ENCODE peak calls at places on chromosomes 2 and 18, in ten cellular contexts. R, A, N, K, S, X, W, P, V and Q are unnamed samples.

GRCh38 chr2:215548714-215549113 is 112.8 kb upstream of the FN1 start:
- DNase-seq in V (no peak), W (no peak), K (peak), N (no peak), P (no peak), X (no peak), R (peak), S (peak), A (no peak), Q (no peak)

GRCh38 chr2:213065583-213066444 is 85.6 kb downstream of the IKZF2 start:
- DNase-seq in A (peak), S (peak), W (peak), R (peak), N (peak), X (peak), V (peak), P (peak), K (no peak), Q (peak)

GRCh38 chr2:236675526-236675925 is 105.9 kb downstream of the ACKR3 start:
- DNase-seq in N (no peak), K (no peak), R (no peak), X (no peak), W (no peak), A (no peak), V (no peak), S (no peak), P (no peak), Q (no peak)

GRCh38 chr2:20524412-20525040 is 77.7 kb downstream of the RHOB start:
- DNase-seq in W (peak), S (peak), R (no peak), V (peak), A (no peak), K (no peak), P (no peak), N (no peak), X (no peak), Q (peak)

GRCh38 chr2:227761734-227762476 is 16.2 kb downstream of the SCYGR8 start:
- DNase-seq in W (no peak), P (no peak), X (no peak), V (no peak), K (no peak), S (no peak), A (no peak), R (no peak), N (no peak), Q (no peak)

GRCh38 chr2:44100351-44100750 is 68.3 kb upstream of the PPM1B start:
- DNase-seq in X (peak), S (peak), N (no peak), K (peak), R (peak), W (peak), V (peak), P (no peak), A (no peak), Q (no peak)

GRCh38 chr2:204730588-204730987 is 185.3 kb downstream of the PARD3B start:
- DNase-seq in R (no peak), N (no peak), S (no peak), K (no peak), X (no peak), A (no peak), P (no peak), V (no peak), W (no peak), Q (no peak)

GRCh38 chr2:24875272-24875671 is 44.8 kb downstream of the ADCY3 start:
- DNase-seq in S (no peak), V (no peak), R (no peak), W (no peak), P (no peak), A (no peak), X (no peak), N (no peak), K (no peak), Q (no peak)

GRCh38 chr2:185463481-185463880 is 275.1 kb upstream of the FSIP2 start:
- DNase-seq in A (no peak), R (no peak), K (no peak), N (no peak), X (no peak), P (no peak), W (no peak), V (no peak), S (no peak), Q (no peak)

GRCh38 chr2:52810460-52810859 is 957.1 kb upstream of the CHAC2 start:
- DNase-seq in N (no peak), A (peak), X (no peak), W (no peak), S (peak), R (peak), V (peak), P (peak), K (peak), Q (no peak)

GRCh38 chr2:174004900-174005605 is 39.9 kb upstream of the SP3 start:
- DNase-seq in X (no peak), V (no peak), P (no peak), N (no peak), A (no peak), K (peak), S (peak), W (peak), R (peak), Q (no peak)

GRCh38 chr2:48221846-48222516 is 308.0 kb upstream of the STON1 start:
- DNase-seq in K (peak), W (no peak), X (no peak), N (no peak), V (no peak), R (no peak), S (peak), A (no peak), P (no peak), Q (no peak)

GRCh38 chr2:218216336-218216673 is 684 bp upstream of the ARPC2 start:
- DNase-seq in K (no peak), X (no peak), S (no peak), V (no peak), N (no peak), P (peak), A (no peak), W (peak), R (no peak), Q (no peak)

GRCh38 chr18:59477849-59478248 is 118.8 kb upstream of the LMAN1 start:
- DNase-seq in W (no peak), X (no peak), R (no peak), V (no peak), A (no peak), N (no peak), P (no peak), S (no peak), K (no peak), Q (no peak)

GRCh38 chr2:221156335-221156734 is 415.8 kb downstream of the EPHA4 start:
- DNase-seq in V (peak), X (no peak), A (no peak), P (peak), R (no peak), N (no peak), K (no peak), S (no peak), W (no peak), Q (no peak)

GRCh38 chr18:76943542-76944339 is 121.4 kb downstream of the ZNF236 start:
- DNase-seq in S (peak), A (no peak), W (no peak), K (no peak), P (no peak), N (no peak), R (peak), X (peak), V (peak), Q (no peak)

GRCh38 chr2:20560891-20561702 is 89.8 kb downstream of the HS1BP3 start:
- DNase-seq in K (no peak), R (no peak), N (no peak), V (no peak), S (peak), W (no peak), P (no peak), X (no peak), A (no peak), Q (no peak)

GRCh38 chr2:118723394-118723793 is 124.1 kb downstream of the EN1 start:
- DNase-seq in X (no peak), A (no peak), N (no peak), V (no peak), K (peak), R (no peak), S (no peak), P (no peak), W (no peak), Q (no peak)

GRCh38 chr2:44124502-44124901 is 44.2 kb upstream of the PPM1B start:
- DNase-seq in R (no peak), P (no peak), A (no peak), W (no peak), N (no peak), S (no peak), X (no peak), V (no peak), K (no peak), Q (no peak)

GRCh38 chr18:43485565-43485964 is 208.3 kb upstream of the SYT4 start:
- DNase-seq in W (no peak), S (no peak), R (no peak), N (no peak), X (no peak), A (no peak), P (no peak), K (no peak), V (no peak), Q (no peak)

GRCh38 chr2:168336786-168337388 is 89.5 kb upstream of the STK39 start:
- DNase-seq in R (peak), X (peak), V (no peak), K (peak), P (peak), N (peak), W (no peak), S (peak), A (peak), Q (peak)

GRCh38 chr2:104468846-104469245 is 385.1 kb upstream of the POU3F3 start:
- DNase-seq in V (no peak), A (no peak), X (no peak), K (no peak), S (no peak), R (no peak), P (no peak), N (no peak), W (no peak), Q (no peak)

GRCh38 chr2:69509011-69509749 is 71.9 kb upstream of the NFU1 start:
- DNase-seq in R (no peak), N (no peak), X (peak), P (no peak), A (no peak), S (peak), V (no peak), W (peak), K (no peak), Q (no peak)

GRCh38 chr2:217316743-217317142 is 456.9 kb upstream of the TNP1 start:
- DNase-seq in W (no peak), V (peak), A (no peak), P (no peak), S (no peak), R (peak), N (no peak), X (peak), K (peak), Q (no peak)

GRCh38 chr2:200252661-200253067 is 53.8 kb upstream of the SPATS2L start:
- DNase-seq in K (peak), S (peak), N (no peak), A (no peak), R (peak), X (no peak), W (no peak), V (no peak), P (no peak), Q (no peak)

GRCh38 chr2:41222593-41222992 is 770.7 kb upstream of the SLC8A1 start:
- DNase-seq in X (no peak), W (no peak), V (no peak), P (no peak), N (no peak), R (no peak), S (no peak), K (no peak), A (no peak), Q (peak)

GRCh38 chr18:43396266-43396665 is 119.0 kb upstream of the SYT4 start:
- DNase-seq in S (peak), K (peak), P (peak), X (no peak), A (peak), V (peak), W (no peak), N (no peak), R (peak), Q (no peak)

GRCh38 chr2:38187416-38188127 is 111.6 kb upstream of the CYP1B1 start:
- DNase-seq in R (peak), P (no peak), N (peak), A (no peak), V (no peak), S (peak), W (peak), K (peak), X (no peak), Q (no peak)

GRCh38 chr2:179862898-179863458 is 1.6 kb upstream of the ZNF385B start:
- DNase-seq in P (no peak), K (no peak), V (no peak), N (no peak), S (no peak), W (no peak), X (no peak), R (no peak), A (no peak), Q (no peak)

GRCh38 chr2:179860255-179861026 is 971 bp downstream of the ZNF385B start:
- DNase-seq in X (no peak), W (no peak), R (no peak), S (peak), A (no peak), N (peak), V (no peak), P (peak), K (no peak), Q (no peak)

GRCh38 chr2:179861027-179861776 is at the start of gene ZNF385B:
- DNase-seq in A (peak), N (peak), X (no peak), V (peak), P (peak), R (peak), K (peak), S (peak), W (no peak), Q (no peak)

GRCh38 chr2:179859523-179859922 is 1.9 kb downstream of the ZNF385B start:
- DNase-seq in X (no peak), P (no peak), K (no peak), R (no peak), N (no peak), W (no peak), S (no peak), A (no peak), V (no peak), Q (no peak)

DNA sequence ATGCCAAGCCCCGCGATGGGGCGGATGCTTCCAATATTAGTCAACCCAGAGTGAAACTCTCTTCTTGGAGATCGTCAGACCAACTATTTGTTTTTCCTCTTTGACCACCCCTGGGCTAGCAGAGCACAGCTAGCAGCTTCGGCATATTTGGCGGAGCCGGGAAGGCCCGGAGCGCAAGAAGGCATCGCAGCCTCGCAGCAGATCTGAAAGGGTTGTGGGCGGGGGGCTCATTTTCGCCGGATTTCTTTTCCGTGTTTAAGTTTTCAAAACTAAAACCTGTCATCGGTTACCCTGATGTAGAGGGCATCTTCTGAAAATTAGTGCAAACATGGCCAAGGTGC is 335 bp upstream of the ZNF385B start:
- DNase-seq in N (no peak), P (peak), A (peak), W (no peak), K (peak), X (no peak), S (peak), V (no peak), R (peak), Q (no peak)
- H3K4me3 ChIP-seq in N (peak), P (peak), A (peak), W (peak), K (peak), X (no peak), S (peak), V (peak), R (peak), Q (no peak)

DNA sequence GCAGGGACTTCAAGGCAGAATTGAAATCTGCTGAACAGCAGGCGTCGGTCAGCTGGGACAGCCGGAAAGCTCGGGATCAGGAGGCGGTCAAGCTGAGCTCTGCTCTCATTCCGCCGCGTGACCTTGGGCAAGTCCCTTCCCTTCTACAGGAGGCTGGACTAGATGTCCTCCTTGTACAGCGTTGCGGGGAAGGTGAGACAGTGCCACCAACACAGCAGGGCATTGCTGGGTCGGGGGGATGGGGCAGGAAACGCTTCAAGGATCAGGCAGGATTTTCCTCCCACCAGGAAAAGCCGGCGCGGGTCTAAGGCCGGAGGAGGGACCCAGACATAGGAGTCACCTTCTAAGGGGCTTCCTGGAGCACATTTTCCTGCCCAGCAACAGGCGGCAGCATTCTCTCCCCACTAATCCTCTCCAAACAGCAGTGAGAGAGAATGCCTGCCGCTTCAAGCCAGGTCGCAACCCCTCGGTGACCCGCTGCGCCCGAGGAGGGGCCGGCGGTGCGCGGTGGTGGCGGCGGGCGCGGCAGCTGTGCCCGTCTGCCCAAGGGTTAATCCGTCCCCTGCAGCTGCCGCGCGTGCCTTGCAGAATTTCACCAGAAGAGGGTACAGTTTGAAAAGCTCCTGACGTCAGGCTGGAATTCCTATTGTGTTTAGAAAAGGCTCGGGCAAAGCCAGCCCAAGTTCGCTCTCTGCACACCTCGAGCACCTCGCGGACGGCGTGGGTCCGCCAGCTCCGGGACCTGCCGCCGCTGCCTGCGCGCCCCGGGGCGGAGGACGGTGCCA is at the start of gene KCNF1:
- DNase-seq in P (peak), R (peak), X (no peak), K (peak), S (peak), W (no peak), A (peak), N (no peak), V (peak), Q (peak)
- TF ChIP-seq CTCF in P (peak), R (peak), X (no peak), K (peak), S (no peak), W (peak), A (peak), N (peak), V (peak), Q (peak)

GRCh38 chr2:39587641-39588040 is 78.1 kb upstream of the TMEM178A start:
- DNase-seq in R (no peak), S (no peak), K (no peak), W (no peak), N (no peak), A (no peak), X (no peak), V (no peak), P (no peak), Q (no peak)
- H3K4me3 ChIP-seq in R (no peak), S (no peak), K (no peak), W (no peak), N (no peak), A (no peak), X (no peak), V (no peak), P (no peak), Q (no peak)

DNA sequence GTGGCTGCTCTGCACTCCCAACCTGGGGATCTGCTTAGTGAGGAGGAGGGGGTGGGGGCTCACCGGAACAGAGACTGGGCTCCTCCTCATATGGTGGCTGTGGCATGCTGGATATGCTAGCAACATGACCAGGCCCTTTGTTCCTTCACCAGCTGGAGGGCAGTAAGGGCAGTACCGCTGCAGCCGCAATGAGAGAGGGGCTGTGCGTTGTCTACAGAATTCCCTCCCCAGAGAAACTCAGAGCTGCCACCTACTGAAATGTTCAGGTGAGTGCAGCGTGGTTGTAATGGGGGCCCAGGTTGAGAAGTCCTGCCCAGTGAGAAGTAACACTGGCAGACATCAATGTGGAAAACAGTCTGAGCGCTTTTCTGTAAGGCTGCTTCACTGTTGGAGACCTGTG is 1211.9 kb upstream of the NXPH2 start:
- DNase-seq in X (no peak), V (no peak), W (no peak), S (no peak), A (no peak), R (no peak), N (no peak), K (no peak), P (peak), Q (no peak)
- TF ChIP-seq CTCF in X (no peak), V (no peak), W (no peak), S (no peak), A (no peak), R (no peak), N (no peak), K (peak), P (peak), Q (peak)

GRCh38 chr18:55419939-55420664 is 167.9 kb downstream of the TCF4 start:
- DNase-seq in W (no peak), P (no peak), V (no peak), R (no peak), X (no peak), N (no peak), S (peak), K (no peak), A (no peak), Q (no peak)

GRCh38 chr18:55421612-55422381 is 166.2 kb downstream of the TCF4 start:
- DNase-seq in V (peak), P (no peak), R (no peak), K (no peak), W (no peak), N (no peak), S (peak), X (no peak), A (no peak), Q (peak)

GRCh38 chr18:55420665-55420964 is 167.4 kb downstream of the TCF4 start:
- DNase-seq in R (no peak), P (no peak), X (peak), N (no peak), K (no peak), S (no peak), W (no peak), A (no peak), V (no peak), Q (no peak)

GRCh38 chr18:55422456-55423185 is 165.4 kb downstream of the TCF4 start:
- DNase-seq in R (no peak), A (no peak), S (peak), X (no peak), V (peak), P (no peak), W (peak), N (no peak), K (no peak), Q (peak)

GRCh38 chr18:55420977-55421611 is 166.9 kb downstream of the TCF4 start:
- DNase-seq in P (no peak), K (no peak), W (no peak), R (no peak), V (no peak), N (no peak), S (no peak), X (no peak), A (no peak), Q (no peak)
- H3K4me3 ChIP-seq in P (peak), K (no peak), W (peak), R (no peak), V (peak), N (no peak), S (peak), X (no peak), A (no peak), Q (peak)

DNA sequence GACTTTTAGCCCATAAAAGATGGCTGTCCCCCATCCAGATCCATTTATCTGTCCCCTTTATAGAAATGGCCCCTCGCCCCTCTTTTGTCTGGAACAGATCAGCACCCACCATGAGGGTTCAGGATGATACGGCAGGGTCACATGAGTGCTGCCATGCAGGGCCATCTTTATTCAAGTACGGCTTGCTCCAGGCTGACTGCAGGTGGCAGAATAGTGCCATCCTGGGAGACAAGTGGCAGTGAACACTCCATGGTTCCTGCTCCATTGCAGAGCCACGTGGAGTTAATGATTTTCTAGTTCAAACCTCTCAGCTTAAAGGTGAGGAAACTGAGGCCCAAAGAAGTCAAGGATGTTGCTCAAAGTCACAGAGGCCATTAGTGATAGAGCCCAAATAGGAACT is 180.6 kb downstream of the CLIP4 start:
- DNase-seq in V (peak), R (peak), W (no peak), X (peak), A (peak), P (peak), S (peak), K (peak), N (no peak), Q (peak)
- TF ChIP-seq CTCF in V (peak), R (peak), W (peak), X (no peak), A (no peak), P (peak), S (peak), K (peak), N (no peak), Q (peak)

GRCh38 chr2:233556756-233557736 is 9.5 kb downstream of the USP40 start:
- DNase-seq in X (peak), W (no peak), V (peak), P (peak), R (peak), K (peak), A (no peak), S (peak), N (no peak), Q (no peak)
- H3K4me3 ChIP-seq in X (no peak), W (no peak), V (no peak), P (no peak), R (no peak), K (peak), A (no peak), S (no peak), N (no peak), Q (no peak)